ENCODE peak calls at places on chromosomes 16 and 17, in five cellular contexts. One of them, this sample, is unnamed.

GRCh38 chr17:82754297-82755208 is 2.7 kb downstream of the TBCD start:
- DNase-seq in spleen: no peak
- DNase-seq in T-cell: no peak
- DNase-seq in NCI-H748 treated with DMSO at 0.1 percent for 48 hours: no peak
- DNase-seq in NCI-H460: no peak
- DNase-seq in this sample: no peak

GRCh38 chr16:67026570-67026969 is 2.4 kb upstream of the CBFB start:
- DNase-seq in spleen: peak; percentile 12
- DNase-seq in T-cell: no peak
- DNase-seq in NCI-H748 treated with DMSO at 0.1 percent for 48 hours: no peak
- DNase-seq in NCI-H460: no peak
- DNase-seq in this sample: no peak

GRCh38 chr16:5584100-5584499 is 486.5 kb upstream of the EEF2KMT start:
- DNase-seq in spleen: no peak
- DNase-seq in T-cell: no peak
- DNase-seq in NCI-H748 treated with DMSO at 0.1 percent for 48 hours: no peak
- DNase-seq in NCI-H460: no peak
- DNase-seq in this sample: no peak

GRCh38 chr17:36755586-36755985 is 154.2 kb downstream of the MRM1 start:
- DNase-seq in spleen: peak; percentile 48
- DNase-seq in T-cell: peak; percentile 15
- DNase-seq in NCI-H748 treated with DMSO at 0.1 percent for 48 hours: peak; percentile 31
- DNase-seq in NCI-H460: peak; percentile 34
- DNase-seq in this sample: peak; percentile 44

GRCh38 chr16:29014561-29015029 is 29.7 kb downstream of the LAT start:
- DNase-seq in spleen: no peak
- DNase-seq in T-cell: no peak
- DNase-seq in NCI-H748 treated with DMSO at 0.1 percent for 48 hours: no peak
- DNase-seq in NCI-H460: no peak
- DNase-seq in this sample: no peak

GRCh38 chr16:48076455-48077012 is 79.3 kb downstream of the ABCC12 start:
- DNase-seq in spleen: no peak
- DNase-seq in T-cell: no peak
- DNase-seq in NCI-H748 treated with DMSO at 0.1 percent for 48 hours: no peak
- DNase-seq in NCI-H460: no peak
- DNase-seq in this sample: no peak

GRCh38 chr16:25134306-25134705 is 22.8 kb downstream of the LCMT1 start:
- DNase-seq in spleen: no peak
- DNase-seq in T-cell: no peak
- DNase-seq in NCI-H748 treated with DMSO at 0.1 percent for 48 hours: no peak
- DNase-seq in NCI-H460: no peak
- DNase-seq in this sample: no peak

GRCh38 chr17:59848778-59849177 is 44.0 kb downstream of the TUBD1 start:
- DNase-seq in spleen: peak; percentile 88
- DNase-seq in T-cell: no peak
- DNase-seq in NCI-H748 treated with DMSO at 0.1 percent for 48 hours: no peak
- DNase-seq in NCI-H460: no peak
- DNase-seq in this sample: no peak

GRCh38 chr16:526181-527014 is 1.1 kb upstream of the CAPN15 start:
- DNase-seq in spleen: no peak
- DNase-seq in T-cell: no peak
- DNase-seq in NCI-H748 treated with DMSO at 0.1 percent for 48 hours: no peak
- DNase-seq in NCI-H460: no peak
- DNase-seq in this sample: no peak

GRCh38 chr17:78454346-78454745 is 75.9 kb downstream of the PGS1 start:
- DNase-seq in spleen: no peak
- DNase-seq in T-cell: no peak
- DNase-seq in NCI-H748 treated with DMSO at 0.1 percent for 48 hours: no peak
- DNase-seq in NCI-H460: no peak
- DNase-seq in this sample: no peak

GRCh38 chr17:20074001-20074400 is 64.8 kb downstream of the SPECC1 start:
- DNase-seq in spleen: no peak
- DNase-seq in T-cell: no peak
- DNase-seq in NCI-H748 treated with DMSO at 0.1 percent for 48 hours: no peak
- DNase-seq in NCI-H460: no peak
- DNase-seq in this sample: no peak

GRCh38 chr16:86806838-86807351 is 228.5 kb downstream of the FOXL1 start:
- DNase-seq in spleen: no peak
- DNase-seq in T-cell: no peak
- DNase-seq in NCI-H748 treated with DMSO at 0.1 percent for 48 hours: no peak
- DNase-seq in NCI-H460: no peak
- DNase-seq in this sample: no peak